ENCODE peak calls at places on chromosome 18, in four cellular contexts. L is A549, F is K562, B is GM12878. M is an unnamed sample.

GRCh38 chr18:10270160-10270571 is 184.3 kb upstream of the APCDD1 start:
- DNase-seq in L (no peak), F (no peak), B (no peak), M (peak; percentile 16)

GRCh38 chr18:57077786-57078552 is 68.9 kb upstream of the BOD1L2 start:
- DNase-seq in L (no peak), F (no peak), B (peak; percentile 93), M (no peak)

GRCh38 chr18:3605562-3606443 is 155.8 kb downstream of the TGIF1 start:
- DNase-seq in L (no peak), F (peak; percentile 77), B (no peak), M (no peak)

GRCh38 chr18:24754572-24754971 is 294.1 kb downstream of the HRH4 start:
- DNase-seq in L (no peak), F (no peak), B (no peak), M (no peak)

GRCh38 chr18:2818281-2818680 is 28.5 kb upstream of the EMILIN2 start:
- DNase-seq in L (no peak), F (no peak), B (no peak), M (no peak)

GRCh38 chr18:74196220-74197119 is 48.1 kb downstream of the TIMM21 start:
- DNase-seq in L (peak; percentile 65), F (peak; percentile 65), B (peak; percentile 36), M (peak; percentile 76)

GRCh38 chr18:69883781-69884180 is 63.9 kb downstream of the CD226 start:
- DNase-seq in L (no peak), F (no peak), B (no peak), M (no peak)

GRCh38 chr18:9319333-9319732 is 15.2 kb upstream of the TWSG1 start:
- DNase-seq in L (no peak), F (no peak), B (no peak), M (no peak)

GRCh38 chr18:9612215-9612830 is 2.0 kb downstream of the PPP4R1 start:
- DNase-seq in L (peak; percentile 74), F (peak; percentile 52), B (no peak), M (peak; percentile 66)

GRCh38 chr18:62073882-62074281 is 113.0 kb downstream of the PIGN start:
- DNase-seq in L (no peak), F (no peak), B (no peak), M (peak; percentile 31)

GRCh38 chr18:26656944-26657536 is 108.7 kb upstream of the KCTD1 start:
- DNase-seq in L (peak; percentile 48), F (no peak), B (no peak), M (peak; percentile 6)

GRCh38 chr18:22544626-22545025 is 126.9 kb upstream of the CTAGE1 start:
- DNase-seq in L (no peak), F (no peak), B (no peak), M (no peak)

GRCh38 chr18:72692086-72692485 is 147.9 kb upstream of the CBLN2 start:
- DNase-seq in L (no peak), F (no peak), B (no peak), M (no peak)

GRCh38 chr18:6044773-6045172 is 149.5 kb upstream of the TMEM200C start:
- DNase-seq in L (no peak), F (no peak), B (no peak), M (peak; percentile 8)

GRCh38 chr18:74290831-74291770 is 662 bp downstream of the CYB5A start:
- DNase-seq in L (no peak), F (no peak), B (no peak), M (peak; percentile 34)

GRCh38 chr18:13181765-13182164 is 36.8 kb upstream of the LDLRAD4 start:
- DNase-seq in L (no peak), F (no peak), B (no peak), M (no peak)

GRCh38 chr18:25962176-25962575 is 128.2 kb downstream of the SS18 start:
- DNase-seq in L (no peak), F (no peak), B (no peak), M (no peak)

GRCh38 chr18:10041180-10041579 is 127.4 kb downstream of the VAPA start:
- DNase-seq in L (no peak), F (no peak), B (no peak), M (no peak)

GRCh38 chr18:9684901-9685738 is 23.0 kb upstream of the RAB31 start:
- DNase-seq in L (no peak), F (peak; percentile 66), B (no peak), M (no peak)

GRCh38 chr18:24094561-24094960 is 44.3 kb upstream of the CABYR start:
- DNase-seq in L (no peak), F (no peak), B (no peak), M (no peak)

GRCh38 chr18:49814147-49814499 is 790 bp upstream of the ACAA2 start:
- DNase-seq in L (peak; percentile 20), F (peak; percentile 69), B (no peak), M (peak; percentile 23)

GRCh38 chr18:45690975-45691815 is 32.8 kb upstream of the SLC14A1 start:
- DNase-seq in L (peak; percentile 69), F (peak; percentile 79), B (no peak), M (peak; percentile 46)

GRCh38 chr18:26460449-26461091 is 87.8 kb downstream of the KCTD1 start:
- DNase-seq in L (peak; percentile 41), F (no peak), B (peak; percentile 89), M (no peak)

GRCh38 chr18:75478996-75479870 is 51.7 kb upstream of the SMIM21 start:
- DNase-seq in L (peak; percentile 17), F (peak; percentile 26), B (peak; percentile 4), M (peak; percentile 34)

GRCh38 chr18:36769611-36770314 is 59.0 kb downstream of the TPGS2 start:
- DNase-seq in L (peak; percentile 16), F (peak; percentile 70), B (no peak), M (peak; percentile 10)

GRCh38 chr18:55323051-55323994 is 264.7 kb downstream of the TCF4 start:
- DNase-seq in L (no peak), F (no peak), B (no peak), M (no peak)

GRCh38 chr18:55287935-55288868 is 299.8 kb downstream of the TCF4 start:
- DNase-seq in L (no peak), F (no peak), B (no peak), M (no peak)

GRCh38 chr18:55404811-55405654 is 183.0 kb downstream of the TCF4 start:
- DNase-seq in L (no peak), F (no peak), B (no peak), M (no peak)

GRCh38 chr18:74040459-74041332 is 106.9 kb downstream of the FBXO15 start:
- DNase-seq in L (peak; percentile 22), F (peak; percentile 64), B (no peak), M (peak; percentile 28)

GRCh38 chr18:26088482-26088881 is 1.9 kb downstream of the SS18 start:
- DNase-seq in L (no peak), F (peak; percentile 59), B (no peak), M (no peak)

GRCh38 chr18:23258566-23259265 is 123.4 kb downstream of the CABLES1 start:
- DNase-seq in L (no peak), F (no peak), B (no peak), M (no peak)

GRCh38 chr18:9915291-9916066 is 1.7 kb downstream of the VAPA start:
- DNase-seq in L (no peak), F (no peak), B (no peak), M (no peak)

GRCh38 chr18:10440874-10441273 is 13.6 kb upstream of the APCDD1 start:
- DNase-seq in L (no peak), F (no peak), B (no peak), M (no peak)

GRCh38 chr18:55256568-55257289 is 297.5 kb upstream of the CCDC68 start:
- DNase-seq in L (peak; percentile 15), F (no peak), B (no peak), M (no peak)

GRCh38 chr18:304887-305529 is 37.2 kb upstream of the THOC1 start:
- DNase-seq in L (no peak), F (no peak), B (no peak), M (no peak)

GRCh38 chr18:303011-303410 is 35.2 kb upstream of the THOC1 start:
- DNase-seq in L (no peak), F (no peak), B (no peak), M (no peak)

GRCh38 chr18:297936-298335 is 30.1 kb upstream of the THOC1 start:
- DNase-seq in L (no peak), F (no peak), B (no peak), M (no peak)

GRCh38 chr18:303578-303977 is 35.7 kb upstream of the THOC1 start:
- DNase-seq in L (no peak), F (no peak), B (no peak), M (no peak)

GRCh38 chr18:302097-302496 is 34.2 kb upstream of the THOC1 start:
- DNase-seq in L (no peak), F (no peak), B (no peak), M (no peak)
- TF ChIP-seq CHD4 in L (no peak), F (no peak), B (no peak), M (no peak)

GRCh38 chr18:32301361-32301760 is 111.5 kb downstream of the MEP1B start:
- DNase-seq in L (no peak), F (no peak), B (no peak), M (no peak)

GRCh38 chr18:32301976-32302743 is 112.3 kb downstream of the MEP1B start:
- DNase-seq in L (peak; percentile 36), F (no peak), B (no peak), M (no peak)

GRCh38 chr18:32302806-32303205 is 113.0 kb downstream of the MEP1B start:
- DNase-seq in L (no peak), F (no peak), B (no peak), M (no peak)

GRCh38 chr18:32299489-32299888 is 109.7 kb downstream of the MEP1B start:
- DNase-seq in L (no peak), F (no peak), B (no peak), M (no peak)

GRCh38 chr18:32300914-32301313 is 111.1 kb downstream of the MEP1B start:
- DNase-seq in L (no peak), F (no peak), B (no peak), M (no peak)
- TF ChIP-seq CHD4 in L (no peak), F (no peak), B (no peak), M (no peak)

GRCh38 chr18:59272971-59273935 is at the start of gene RAX:
- DNase-seq in L (peak; percentile 42), F (peak; percentile 43), B (no peak), M (no peak)
- TF ChIP-seq CHD4 in L (no peak), F (no peak), B (no peak), M (no peak)

GRCh38 chr18:31275722-31276463 is 42.1 kb upstream of the DSG1 start:
- DNase-seq in L (peak; percentile 35), F (no peak), B (no peak), M (no peak)

GRCh38 chr18:31278609-31279071 is 39.3 kb upstream of the DSG1 start:
- DNase-seq in L (no peak), F (peak; percentile 51), B (no peak), M (peak; percentile 94)

GRCh38 chr18:31273812-31274527 is 44.0 kb upstream of the DSG1 start:
- DNase-seq in L (peak; percentile 20), F (no peak), B (no peak), M (peak; percentile 27)

GRCh38 chr18:31270578-31270977 is 47.4 kb upstream of the DSG1 start:
- DNase-seq in L (no peak), F (no peak), B (no peak), M (no peak)

DNA sequence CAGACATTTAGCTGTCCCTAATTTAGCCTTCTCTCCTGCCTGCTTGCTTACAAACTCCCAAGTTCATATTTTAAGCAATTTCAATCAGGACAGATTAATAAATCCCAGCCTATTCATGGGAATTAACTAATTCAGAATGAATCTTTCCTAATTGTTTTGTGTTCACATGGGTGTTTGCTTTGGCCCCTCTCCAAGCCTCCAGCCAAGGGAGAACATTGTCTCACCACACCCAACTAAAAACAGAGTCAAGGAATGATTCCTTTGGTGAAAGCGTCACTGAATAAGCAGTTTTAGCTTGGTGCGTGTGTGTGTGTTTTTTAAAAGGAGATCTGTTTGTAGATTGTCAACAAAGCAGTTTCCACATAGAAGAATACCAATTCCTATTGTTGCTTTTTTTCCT is 43.0 kb upstream of the DSG1 start:
- DNase-seq in L (peak; percentile 69), F (peak; percentile 33), B (no peak), M (peak; percentile 58)
- TF ChIP-seq CHD4 in L (no peak), F (no peak), B (no peak), M (no peak)

M was measured in HepG2.